ENCODE peak calls at places on chromosomes 16 and 17, in nine cellular contexts. B is HTR-8/SVneo; U is nephron progenitor cell; M is sigmoid colon; T is EL; Y is activated CD8-positive, alpha-beta memory T cell treated with anti-CD3 and anti-CD28 coated beads for 1 hour; A is HEK293T; Z is AG10803; E is 8988T. P is an unnamed sample.

GRCh38 chr17:6072157-6072556 is 2.0 kb downstream of the WSCD1 start:
- DNase-seq in U (no peak), T (peak; percentile 47), E (peak; percentile 58), B (no peak), A (no peak), M (no peak), Z (peak; percentile 22), Y (no peak), P (no peak)

GRCh38 chr17:38338053-38338452 is 5.7 kb downstream of the GPR179 start:
- DNase-seq in Z (no peak), U (no peak), A (no peak), T (no peak), E (no peak), Y (no peak), M (no peak), B (no peak), P (no peak)

GRCh38 chr16:57938936-57939871 is 31.7 kb downstream of the CNGB1 start:
- DNase-seq in Z (peak; percentile 89), U (no peak), B (no peak), Y (no peak), E (no peak), T (peak; percentile 80), M (no peak), A (no peak), P (peak; percentile 3)

GRCh38 chr17:40315206-40315605 is 6.2 kb downstream of the RARA start:
- DNase-seq in Y (no peak), B (no peak), M (no peak), E (no peak), A (no peak), U (no peak), T (no peak), Z (no peak), P (no peak)

GRCh38 chr17:77957215-77957868 is 1.2 kb upstream of the TNRC6C start:
- DNase-seq in B (no peak), E (no peak), U (no peak), Y (no peak), M (no peak), Z (peak; percentile 28), A (no peak), T (peak; percentile 28), P (peak; percentile 32)

GRCh38 chr17:50583636-50584035 is 23.1 kb downstream of the CACNA1G start:
- DNase-seq in A (peak; percentile 25), Z (no peak), B (no peak), Y (no peak), M (no peak), U (peak; percentile 64), T (no peak), E (no peak), P (no peak)

GRCh38 chr17:18960803-18961511 is 9.0 kb downstream of the SLC5A10 start:
- DNase-seq in Z (peak; percentile 57), B (peak; percentile 95), A (peak; percentile 88), E (peak; percentile 76), Y (peak; percentile 42), U (peak; percentile 94), T (peak; percentile 68), M (peak; percentile 87), P (peak; percentile 44)

GRCh38 chr17:52027081-52027480 is 131.4 kb downstream of the CA10 start:
- DNase-seq in T (peak; percentile 3), Y (no peak), B (no peak), A (no peak), M (no peak), Z (no peak), U (no peak), E (no peak), P (no peak)

GRCh38 chr17:9644910-9645751 is at the start of gene USP43:
- DNase-seq in E (peak; percentile 64), B (peak; percentile 40), M (no peak), Y (no peak), T (peak; percentile 45), A (peak; percentile 62), Z (peak; percentile 12), U (peak; percentile 55), P (no peak)

GRCh38 chr16:5884996-5885395 is 787.4 kb upstream of the EEF2KMT start:
- DNase-seq in M (no peak), E (no peak), Y (no peak), A (no peak), Z (no peak), U (no peak), B (no peak), T (no peak), P (no peak)

GRCh38 chr17:80751460-80752368 is 207.1 kb downstream of the RPTOR start:
- DNase-seq in Y (no peak), Z (peak; percentile 96), M (peak; percentile 89), T (peak; percentile 72), B (no peak), A (no peak), E (no peak), U (no peak), P (no peak)

GRCh38 chr16:48082516-48082915 is 73.3 kb downstream of the ABCC12 start:
- DNase-seq in U (no peak), B (no peak), T (no peak), A (no peak), M (no peak), E (no peak), Z (peak; percentile 84), Y (no peak), P (no peak)

GRCh38 chr17:45372325-45372869 is 55.6 kb upstream of the MAP3K14 start:
- DNase-seq in T (peak; percentile 47), U (no peak), A (no peak), Y (no peak), B (no peak), Z (peak; percentile 16), M (peak; percentile 42), E (no peak), P (no peak)

GRCh38 chr17:2709173-2709661 is 2.3 kb downstream of the CLUH start:
- DNase-seq in B (no peak), Y (no peak), M (peak; percentile 64), T (no peak), A (no peak), Z (peak; percentile 15), U (no peak), E (peak; percentile 70), P (peak; percentile 77)

GRCh38 chr17:28950017-28950751 is 1.1 kb downstream of the PHF12 start:
- DNase-seq in B (no peak), Z (peak; percentile 32), M (peak; percentile 87), E (peak; percentile 55), U (peak; percentile 54), T (peak; percentile 58), Y (no peak), A (no peak), P (peak; percentile 78)

GRCh38 chr16:29678691-29679267 is at the start of gene QPRT:
- DNase-seq in M (peak; percentile 75), Y (no peak), E (peak; percentile 70), A (peak; percentile 70), Z (peak; percentile 13), B (peak; percentile 86), U (peak; percentile 81), T (peak; percentile 62), P (no peak)

GRCh38 chr17:35291802-35292201 is 48.9 kb downstream of the SLFN5 start:
- DNase-seq in T (peak; percentile 54), M (no peak), B (no peak), Z (peak; percentile 87), Y (no peak), E (no peak), A (no peak), U (no peak), P (no peak)

GRCh38 chr17:28513476-28513875 is 7.3 kb downstream of the FOXN1 start:
- DNase-seq in E (no peak), A (no peak), M (no peak), Y (no peak), T (no peak), B (no peak), Z (no peak), U (no peak), P (no peak)

GRCh38 chr16:14347706-14348105 is 276.6 kb downstream of the MRTFB start:
- DNase-seq in E (no peak), B (no peak), M (no peak), Y (no peak), T (no peak), Z (no peak), U (no peak), A (no peak), P (no peak)

GRCh38 chr17:11557727-11558452 is 40.4 kb upstream of the DNAH9 start:
- DNase-seq in M (no peak), Z (no peak), U (peak; percentile 7), E (no peak), B (no peak), A (no peak), T (no peak), Y (no peak), P (no peak)

GRCh38 chr17:4436381-4436780 is 2.6 kb downstream of the SPNS3 start:
- DNase-seq in U (no peak), A (no peak), Z (no peak), E (no peak), B (no peak), M (no peak), T (no peak), Y (no peak), P (no peak)

GRCh38 chr17:8122391-8122922 is 1.4 kb downstream of the HES7 start:
- DNase-seq in Z (peak; percentile 44), T (peak; percentile 70), A (no peak), M (no peak), B (no peak), Y (no peak), U (peak; percentile 47), E (peak; percentile 39), P (no peak)

GRCh38 chr16:1301562-1301961 is 7.9 kb upstream of the UBE2I start:
- DNase-seq in E (no peak), A (no peak), M (no peak), Z (no peak), Y (no peak), B (no peak), U (no peak), T (no peak), P (no peak)

GRCh38 chr17:79891113-79891730 is 52.0 kb upstream of the CBX4 start:
- DNase-seq in B (no peak), Z (no peak), Y (no peak), A (no peak), U (no peak), T (no peak), E (no peak), M (no peak), P (no peak)

GRCh38 chr17:38871992-38872605 is 2.2 kb downstream of the LASP1 start:
- DNase-seq in B (no peak), E (no peak), A (no peak), T (no peak), U (no peak), Y (no peak), M (no peak), Z (no peak), P (peak; percentile 44)

GRCh38 chr16:7866144-7866543 is 533.5 kb downstream of the RBFOX1 start:
- DNase-seq in M (no peak), B (no peak), T (no peak), Y (no peak), E (no peak), U (no peak), A (no peak), Z (no peak), P (no peak)

GRCh38 chr16:20933589-20933988 is 33.0 kb downstream of the LYRM1 start:
- DNase-seq in B (no peak), E (no peak), Z (no peak), A (no peak), Y (no peak), T (no peak), M (no peak), U (no peak), P (no peak)

GRCh38 chr17:42422412-42422957 is 571 bp downstream of the CAVIN1 start:
- DNase-seq in B (no peak), A (no peak), Z (no peak), M (peak; percentile 77), T (no peak), Y (no peak), U (peak; percentile 45), E (no peak), P (peak; percentile 16)

GRCh38 chr16:19823322-19823721 is 61.3 kb downstream of the GPRC5B start:
- DNase-seq in M (no peak), B (no peak), Z (no peak), T (no peak), U (no peak), Y (no peak), A (no peak), E (no peak), P (no peak)

GRCh38 chr17:33651631-33652030 is 358.5 kb upstream of the ASIC2 start:
- DNase-seq in B (no peak), Y (no peak), A (no peak), U (no peak), Z (peak; percentile 13), M (no peak), T (no peak), E (no peak), P (no peak)

GRCh38 chr17:52106638-52107261 is 51.8 kb downstream of the CA10 start:
- DNase-seq in M (no peak), Z (peak; percentile 36), B (peak; percentile 35), U (peak; percentile 60), Y (no peak), A (peak; percentile 48), E (no peak), T (peak; percentile 38), P (peak; percentile 9)

P was measured in HL-60.